ENCODE peak calls at places on chromosomes 12 and 14, in seven cellular contexts. L, B, X, P, A, H and C are unnamed samples.

GRCh38 chr14:39085933-39086332 is 17.1 kb downstream of the SEC23A start:
- DNase-seq in B (no peak), A (no peak), X (no peak), H (no peak), P (no peak), L (no peak), C (no peak)

GRCh38 chr12:28191018-28191595 is 851 bp downstream of the CCDC91 start:
- DNase-seq in X (peak; percentile 59), B (no peak), P (no peak), L (peak; percentile 39), H (no peak), A (no peak), C (peak; percentile 40)

GRCh38 chr12:88854260-88854659 is 274.0 kb upstream of the KITLG start:
- DNase-seq in A (no peak), X (no peak), H (no peak), B (no peak), L (no peak), P (no peak), C (peak; percentile 8)

GRCh38 chr14:80055912-80056801 is 155.1 kb downstream of the DIO2 start:
- DNase-seq in X (no peak), H (no peak), L (no peak), B (peak; percentile 14), P (peak; percentile 47), A (peak; percentile 31), C (no peak)

GRCh38 chr12:133130808-133131128 is 341 bp downstream of the ZNF10 start:
- DNase-seq in A (peak; percentile 64), B (no peak), P (peak; percentile 35), L (peak; percentile 49), H (peak; percentile 29), X (peak; percentile 15), C (no peak)

GRCh38 chr12:80679346-80680131 is 27.9 kb upstream of the MYF6 start:
- DNase-seq in X (no peak), H (no peak), B (no peak), A (no peak), L (no peak), P (no peak), C (no peak)

GRCh38 chr12:109722753-109723109 is 9.1 kb downstream of the FAM222A start:
- DNase-seq in H (no peak), B (no peak), A (no peak), L (no peak), P (no peak), X (no peak), C (no peak)

GRCh38 chr12:84660139-84660538 is 252.5 kb downstream of the SLC6A15 start:
- DNase-seq in X (no peak), H (no peak), A (no peak), B (no peak), L (no peak), P (no peak), C (no peak)

GRCh38 chr12:70646850-70647249 is 9.6 kb upstream of the PTPRB start:
- DNase-seq in L (no peak), A (no peak), H (no peak), B (no peak), P (no peak), X (no peak), C (no peak)

GRCh38 chr12:131733874-131734273 is 23.0 kb downstream of the SFSWAP start:
- DNase-seq in X (no peak), P (no peak), B (no peak), L (no peak), H (no peak), A (no peak), C (no peak)

GRCh38 chr14:97387252-97387882 is 590.2 kb downstream of the VRK1 start:
- DNase-seq in A (no peak), H (no peak), P (no peak), L (no peak), X (no peak), B (no peak), C (no peak)

GRCh38 chr12:12726543-12727093 is 9.4 kb downstream of the CDKN1B start:
- DNase-seq in A (no peak), P (no peak), B (no peak), H (no peak), X (no peak), L (no peak), C (peak; percentile 30)

GRCh38 chr12:12723681-12724420 is 6.7 kb downstream of the CDKN1B start:
- DNase-seq in X (peak; percentile 25), B (peak; percentile 53), A (peak; percentile 74), L (peak; percentile 48), P (peak; percentile 40), H (no peak), C (no peak)

GRCh38 chr12:12725086-12725955 is 8.2 kb downstream of the CDKN1B start:
- DNase-seq in P (peak; percentile 98), H (peak; percentile 94), A (peak; percentile 95), B (peak; percentile 91), X (peak; percentile 95), L (peak; percentile 93), C (peak; percentile 82)

GRCh38 chr12:12724421-12725085 is 7.4 kb downstream of the CDKN1B start:
- DNase-seq in L (no peak), X (no peak), B (no peak), H (no peak), A (no peak), P (no peak), C (no peak)

DNA sequence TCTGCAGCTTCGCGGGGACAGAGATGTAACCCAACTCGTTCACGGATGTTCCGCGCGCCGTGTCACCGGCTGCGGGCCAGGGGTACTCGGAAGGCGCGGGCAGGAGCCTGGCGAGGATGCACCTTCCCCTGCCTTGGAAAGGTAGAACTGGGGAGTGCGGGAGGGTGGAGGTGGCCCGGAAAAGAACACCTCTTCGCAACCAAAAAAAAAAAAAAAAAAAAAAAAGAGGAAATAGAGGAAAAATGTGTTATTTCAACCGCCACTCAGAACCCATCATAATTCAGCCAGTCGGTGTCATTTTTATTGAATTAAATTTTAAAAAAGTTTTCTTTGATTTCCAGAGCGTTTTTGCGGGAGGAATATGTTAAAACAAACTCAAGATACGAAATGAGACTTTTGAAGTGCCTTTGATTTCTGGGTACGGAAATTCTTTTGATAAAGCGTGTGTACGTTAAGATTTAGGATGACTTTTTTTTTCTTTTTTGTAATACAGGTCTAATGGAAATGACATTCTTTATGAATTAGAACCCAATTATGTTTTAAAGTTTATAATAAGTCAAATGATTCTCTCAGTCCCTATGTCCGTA is 8.9 kb downstream of the CDKN1B start:
- DNase-seq in H (no peak), L (no peak), P (no peak), X (no peak), B (no peak), A (no peak), C (no peak)
- TF ChIP-seq POLR2A in H (no peak), L (no peak), P (no peak), X (no peak), B (no peak), A (no peak), C (peak; percentile 69)

DNA sequence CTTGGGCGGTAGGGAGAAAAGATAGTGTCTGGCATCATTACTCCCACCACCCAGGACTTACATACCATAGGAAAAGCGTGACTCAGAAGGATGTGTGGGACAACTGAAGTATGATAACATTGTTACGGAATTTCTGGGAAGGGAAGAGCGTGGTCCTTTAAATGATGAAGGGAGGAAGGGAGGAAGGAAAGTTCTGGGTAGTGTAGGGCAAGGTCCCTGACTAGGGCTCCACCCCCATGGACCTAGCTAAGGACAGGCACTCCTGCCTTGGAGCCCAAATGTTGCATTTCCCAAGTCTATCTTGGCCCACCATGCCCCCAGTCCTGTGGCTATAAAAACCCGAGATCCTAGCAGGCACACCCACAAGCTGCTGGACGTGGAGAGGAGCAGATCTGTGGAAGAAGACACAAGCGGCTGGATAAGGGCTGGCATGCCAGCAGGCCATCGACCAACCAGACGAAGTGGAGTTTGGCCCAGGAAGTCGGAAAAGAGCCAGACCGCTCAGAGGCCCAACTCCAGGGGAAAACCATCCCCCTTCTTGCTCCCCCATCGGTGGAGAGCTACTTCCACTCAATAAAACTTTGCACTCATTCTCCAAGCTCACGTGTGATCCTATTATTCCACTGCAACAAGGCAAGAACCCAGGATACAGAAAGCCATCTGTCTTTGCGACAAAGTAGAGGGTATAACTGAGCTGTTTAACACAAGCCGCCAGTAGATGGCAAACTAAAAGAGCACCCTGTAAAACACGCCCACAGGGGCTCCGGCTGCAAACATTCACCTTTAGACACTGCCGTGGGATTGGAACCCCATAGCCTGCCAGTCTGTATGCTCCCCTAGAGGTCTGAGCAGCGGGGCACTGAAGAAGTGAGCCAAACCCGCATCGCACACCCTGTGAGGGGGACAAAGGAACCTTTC is 23.0 kb upstream of the RAB21 start:
- DNase-seq in L (no peak), B (no peak), P (no peak), A (no peak), X (no peak), H (no peak), C (peak; percentile 39)
- TF ChIP-seq POLR2A in L (no peak), B (no peak), P (no peak), A (no peak), X (no peak), H (no peak), C (no peak)

DNA sequence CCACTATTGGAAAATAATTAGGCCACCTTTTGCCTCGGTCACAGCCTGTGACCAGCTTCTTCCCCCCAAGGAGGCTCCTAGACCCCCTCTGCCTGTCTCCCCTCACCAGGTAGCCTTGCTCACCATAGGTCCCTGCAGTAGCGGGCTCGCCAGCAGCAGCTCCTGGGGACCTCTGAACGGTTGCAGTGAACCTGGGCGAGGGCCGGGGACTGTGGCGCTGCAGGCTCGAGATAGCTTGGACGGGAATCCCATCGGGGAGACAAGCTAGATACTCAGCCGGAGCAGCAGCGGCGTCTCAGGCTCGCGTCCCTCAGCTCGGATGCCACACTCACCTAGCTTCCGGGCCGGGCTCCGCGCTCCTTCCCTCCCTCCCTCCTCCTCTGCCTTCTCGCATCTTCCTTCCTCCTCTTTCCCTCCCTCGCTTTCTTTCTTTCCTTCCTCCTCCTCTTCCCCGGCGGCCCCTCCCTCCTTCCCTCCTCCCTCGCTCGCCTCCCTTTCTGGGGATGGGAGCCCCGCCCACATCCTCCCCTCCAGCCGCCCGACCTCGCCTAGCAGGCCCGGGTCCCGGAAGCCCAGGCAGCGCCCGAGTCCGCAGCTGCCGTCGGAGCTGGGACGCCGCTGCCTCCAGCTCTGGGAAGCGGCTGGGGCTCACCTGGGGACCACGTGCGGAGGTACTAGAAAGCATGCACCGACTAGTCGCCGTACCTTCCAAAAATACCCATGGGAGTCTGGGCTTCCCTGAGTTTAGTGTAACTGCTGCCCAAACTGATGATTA is at the start of gene BMP4:
- DNase-seq in L (peak; percentile 88), H (no peak), A (peak; percentile 90), B (peak; percentile 89), P (peak; percentile 53), X (peak; percentile 75), C (no peak)
- TF ChIP-seq POLR2A in L (no peak), H (peak; percentile 64), A (peak; percentile 43), B (peak; percentile 68), P (no peak), X (peak; percentile 42), C (peak; percentile 52)

DNA sequence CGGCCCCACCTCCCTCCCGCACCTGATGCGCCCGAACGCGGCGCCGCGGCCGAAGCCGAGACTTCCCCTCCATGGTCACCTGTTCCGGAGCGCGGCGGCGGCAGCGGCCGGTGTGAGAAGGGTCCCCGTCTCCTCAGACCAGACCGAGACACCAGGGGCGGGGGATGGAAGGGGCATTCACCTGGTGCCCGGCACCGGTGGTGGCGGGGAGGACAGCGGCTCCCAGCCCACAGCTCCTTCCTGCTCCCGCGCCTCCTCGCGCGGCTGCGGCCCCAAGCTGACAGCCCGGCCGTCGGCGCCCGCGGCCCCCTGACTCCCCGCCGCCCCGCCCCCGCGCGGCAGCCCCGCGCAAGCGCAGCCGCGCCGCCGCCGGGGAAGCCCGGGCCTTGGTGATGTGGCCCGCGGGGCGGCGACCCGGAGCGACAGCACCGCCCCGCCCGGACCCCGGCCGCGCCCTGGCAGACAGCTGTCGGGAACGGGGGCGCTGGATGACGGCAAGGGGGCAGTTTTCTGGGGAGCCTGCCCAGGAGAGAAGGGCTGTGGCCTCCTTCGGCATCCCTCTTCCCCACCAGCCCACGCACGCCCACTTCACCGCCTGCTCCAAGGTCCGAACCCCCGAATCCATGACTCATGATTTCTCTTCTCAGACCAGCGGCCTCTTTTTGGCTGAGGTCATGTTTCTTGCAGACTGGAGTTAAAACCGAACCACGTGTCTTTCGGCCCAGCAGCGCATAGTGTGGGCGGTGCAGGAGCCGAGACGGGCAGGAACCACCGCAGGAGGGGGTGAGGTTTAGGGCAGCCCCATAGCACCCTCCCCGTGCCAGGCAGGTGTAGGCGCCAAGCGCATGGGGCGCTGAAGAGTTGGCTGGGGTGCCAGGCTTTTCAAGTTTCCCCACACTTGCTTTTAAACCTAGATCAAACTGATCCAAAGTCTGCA is at the start of gene SLC41A2:
- DNase-seq in L (peak; percentile 81), B (peak; percentile 81), A (peak; percentile 85), H (peak; percentile 23), P (peak; percentile 95), X (peak; percentile 45), C (peak; percentile 90)
- TF ChIP-seq POLR2A in L (no peak), B (no peak), A (peak; percentile 35), H (peak; percentile 36), P (peak; percentile 82), X (peak; percentile 13), C (peak; percentile 53)